ENCODE peak calls at places on chromosomes 2 and 18, in five cellular contexts. M is amniotic epithelial cell; G is stimulated activated naive CD4-positive, alpha-beta T cell; H is AG04450; N is GM10248. L is an unnamed sample.
A peak's percentile ranks its signal among the peaks of the same experiment; 100 is the strongest.

GRCh38 chr2:206267567-206267966 is 6.9 kb upstream of the ZDBF2 start:
- DNase-seq in N (no peak), H (no peak), G (no peak), M (no peak), L (no peak)

GRCh38 chr2:18435425-18436037 is 124.9 kb downstream of the RDH14 start:
- DNase-seq in H (peak; percentile 63), G (no peak), M (peak; percentile 75), N (no peak), L (no peak)

GRCh38 chr2:199484927-199485326 is 27.2 kb upstream of the SATB2 start:
- DNase-seq in N (no peak), H (no peak), G (no peak), M (no peak), L (no peak)

GRCh38 chr2:105338020-105338385 is 663 bp downstream of the C2orf49 start:
- DNase-seq in N (no peak), M (no peak), H (no peak), G (no peak), L (no peak)

GRCh38 chr2:203900298-203900697 is 32.7 kb downstream of the CTLA4 start:
- DNase-seq in M (no peak), G (no peak), H (no peak), N (no peak), L (no peak)

GRCh38 chr18:7755753-7756475 is 188.8 kb downstream of the PTPRM start:
- DNase-seq in N (no peak), M (peak; percentile 54), H (no peak), G (no peak), L (no peak)

GRCh38 chr2:237630216-237631000 is 3.0 kb downstream of the LRRFIP1 start:
- DNase-seq in M (no peak), N (no peak), H (no peak), G (no peak), L (no peak)

GRCh38 chr2:128016620-128017019 is 11.2 kb downstream of the SAP130 start:
- DNase-seq in G (no peak), H (no peak), M (no peak), N (no peak), L (no peak)

L was measured in C1 segment of cervical spinal cord.